ENCODE peak calls at places on chromosome 4, in nine cellular contexts. O, Z, C, W, V, P, R, D and M are unnamed samples.

GRCh38 chr4:48490012-48490679 is at the start of gene ZAR1:
- DNase-seq in O (no peak), Z (no peak), C (no peak), W (no peak), V (no peak), P (peak; percentile 45), R (no peak), D (no peak), M (no peak)

GRCh38 chr4:7327341-7327885 is 107.3 kb downstream of the PSAPL1 start:
- DNase-seq in O (no peak), Z (no peak), C (no peak), W (peak; percentile 19), V (no peak), P (no peak), R (no peak), D (no peak), M (peak; percentile 48)

GRCh38 chr4:84529169-84529751 is 30.2 kb upstream of the NKX6-1 start:
- DNase-seq in O (peak; percentile 11), Z (no peak), C (no peak), W (peak; percentile 32), V (no peak), P (no peak), R (no peak), D (no peak), M (no peak)

GRCh38 chr4:27048350-27049100 is 187.9 kb downstream of the STIM2 start:
- DNase-seq in O (peak; percentile 27), Z (peak; percentile 2), C (no peak), W (peak; percentile 53), V (no peak), P (peak; percentile 11), R (no peak), D (no peak), M (no peak)

GRCh38 chr4:41602113-41602512 is 64.2 kb downstream of the LIMCH1 start:
- DNase-seq in O (no peak), Z (no peak), C (no peak), W (no peak), V (no peak), P (no peak), R (no peak), D (no peak), M (no peak)

GRCh38 chr4:26866781-26867180 is 6.1 kb downstream of the STIM2 start:
- DNase-seq in O (no peak), Z (no peak), C (no peak), W (no peak), V (no peak), P (no peak), R (no peak), D (no peak), M (no peak)

GRCh38 chr4:100240008-100240407 is 49.7 kb upstream of the DDIT4L start:
- DNase-seq in O (no peak), Z (no peak), C (no peak), W (peak; percentile 63), V (no peak), P (no peak), R (no peak), D (no peak), M (no peak)

GRCh38 chr4:179116581-179116980 is 1674.3 kb upstream of the AGA start:
- DNase-seq in O (no peak), Z (no peak), C (no peak), W (no peak), V (no peak), P (no peak), R (no peak), D (no peak), M (no peak)

GRCh38 chr4:46999584-46999983 is 6.2 kb upstream of the GABRA4 start:
- DNase-seq in O (peak; percentile 80), Z (no peak), C (no peak), W (no peak), V (no peak), P (no peak), R (no peak), D (no peak), M (no peak)

GRCh38 chr4:187480146-187481145 is 515.1 kb upstream of the ZFP42 start:
- DNase-seq in O (peak; percentile 47), Z (no peak), C (no peak), W (no peak), V (no peak), P (no peak), R (no peak), D (no peak), M (no peak)

GRCh38 chr4:183337833-183338232 is 15.6 kb upstream of the CLDN24 start:
- DNase-seq in O (no peak), Z (peak; percentile 80), C (no peak), W (peak; percentile 72), V (no peak), P (no peak), R (no peak), D (no peak), M (no peak)

GRCh38 chr4:41169256-41169655 is 45.1 kb downstream of the APBB2 start:
- DNase-seq in O (no peak), Z (no peak), C (no peak), W (no peak), V (no peak), P (no peak), R (no peak), D (no peak), M (no peak)

GRCh38 chr4:188778880-188779279 is 639.6 kb downstream of the TRIML1 start:
- DNase-seq in O (peak; percentile 69), Z (no peak), C (no peak), W (no peak), V (no peak), P (no peak), R (no peak), D (no peak), M (no peak)

GRCh38 chr4:19947349-19947748 is 304.4 kb upstream of the SLIT2 start:
- DNase-seq in O (peak; percentile 74), Z (no peak), C (no peak), W (no peak), V (no peak), P (no peak), R (no peak), D (no peak), M (no peak)

GRCh38 chr4:55424791-55425190 is 29.0 kb downstream of the TMEM165 start:
- DNase-seq in O (no peak), Z (no peak), C (no peak), W (no peak), V (no peak), P (no peak), R (no peak), D (no peak), M (no peak)

DNA sequence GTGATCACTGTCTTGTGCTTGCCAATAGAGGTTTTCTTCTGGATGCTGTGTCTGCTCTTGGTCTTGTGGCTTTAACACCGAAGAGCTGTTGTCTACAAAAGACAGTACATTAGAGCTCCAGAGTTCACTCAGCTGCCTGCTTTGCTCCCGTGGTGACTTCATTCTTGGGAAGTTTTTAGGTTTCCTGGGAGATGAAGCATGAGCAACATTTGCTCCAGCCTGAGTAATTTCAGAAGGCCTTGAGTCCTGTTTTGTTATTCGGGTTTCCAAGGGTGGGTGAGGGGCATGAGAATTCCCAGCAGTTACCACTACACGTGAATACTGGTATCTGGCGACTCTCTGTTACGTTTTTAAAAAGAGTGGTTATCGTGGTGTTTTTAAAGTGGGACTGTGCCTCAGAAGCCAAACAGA is 189.2 kb downstream of the SHROOM3 start:
- DNase-seq in O (peak; percentile 94), Z (no peak), C (no peak), W (no peak), V (peak; percentile 71), P (no peak), R (no peak), D (no peak), M (peak; percentile 36)
- TF ChIP-seq POLR2A in O (no peak), Z (no peak), C (no peak), W (no peak), V (no peak), P (no peak), R (no peak), D (no peak), M (no peak)

DNA sequence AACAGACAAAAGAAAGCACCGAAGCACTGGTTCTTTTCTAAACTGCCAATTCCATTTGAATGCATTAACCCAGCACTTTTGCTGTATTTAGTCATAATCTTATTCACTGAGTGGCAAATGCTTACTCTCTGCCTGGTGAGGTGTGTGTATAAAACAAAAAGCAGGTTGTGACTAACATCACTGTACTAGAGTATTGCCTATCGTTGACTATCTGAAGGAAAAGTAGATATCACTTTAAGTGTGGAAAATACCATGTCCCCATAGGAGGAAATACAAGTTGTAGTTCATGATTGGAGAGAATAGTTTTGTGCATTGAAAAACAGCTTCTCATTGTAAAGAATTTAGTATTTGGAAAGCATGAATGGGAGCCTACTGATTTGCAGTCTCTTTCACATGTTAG is 2.7 kb downstream of the PDLIM5 start:
- DNase-seq in O (peak; percentile 15), Z (no peak), C (no peak), W (no peak), V (no peak), P (no peak), R (no peak), D (no peak), M (no peak)
- TF ChIP-seq POLR2A in O (no peak), Z (no peak), C (no peak), W (no peak), V (no peak), P (no peak), R (no peak), D (no peak), M (no peak)

DNA sequence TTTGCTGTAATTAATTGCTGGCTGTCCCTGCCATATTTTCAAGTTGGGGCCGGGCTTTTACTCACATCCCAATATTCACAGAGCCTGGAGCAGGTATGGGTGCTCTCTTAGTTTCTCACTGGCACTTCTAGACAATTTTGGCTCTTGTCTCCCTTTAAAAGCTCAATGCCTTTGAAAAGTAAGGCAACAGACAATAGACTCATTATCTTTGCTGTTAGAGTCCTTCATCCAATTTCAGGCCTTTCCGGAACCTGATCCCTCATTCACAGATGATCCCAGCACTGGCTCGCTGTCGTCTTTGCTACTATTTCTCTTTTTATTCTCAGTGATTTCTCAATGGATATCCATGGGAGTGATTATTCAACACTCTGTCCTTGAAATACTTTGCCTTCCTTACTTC is 6.7 kb downstream of the ARSJ start:
- DNase-seq in O (no peak), Z (no peak), C (no peak), W (no peak), V (no peak), P (no peak), R (no peak), D (no peak), M (no peak)
- TF ChIP-seq POLR2A in O (no peak), Z (no peak), C (no peak), W (no peak), V (no peak), P (no peak), R (no peak), D (no peak), M (no peak)

DNA sequence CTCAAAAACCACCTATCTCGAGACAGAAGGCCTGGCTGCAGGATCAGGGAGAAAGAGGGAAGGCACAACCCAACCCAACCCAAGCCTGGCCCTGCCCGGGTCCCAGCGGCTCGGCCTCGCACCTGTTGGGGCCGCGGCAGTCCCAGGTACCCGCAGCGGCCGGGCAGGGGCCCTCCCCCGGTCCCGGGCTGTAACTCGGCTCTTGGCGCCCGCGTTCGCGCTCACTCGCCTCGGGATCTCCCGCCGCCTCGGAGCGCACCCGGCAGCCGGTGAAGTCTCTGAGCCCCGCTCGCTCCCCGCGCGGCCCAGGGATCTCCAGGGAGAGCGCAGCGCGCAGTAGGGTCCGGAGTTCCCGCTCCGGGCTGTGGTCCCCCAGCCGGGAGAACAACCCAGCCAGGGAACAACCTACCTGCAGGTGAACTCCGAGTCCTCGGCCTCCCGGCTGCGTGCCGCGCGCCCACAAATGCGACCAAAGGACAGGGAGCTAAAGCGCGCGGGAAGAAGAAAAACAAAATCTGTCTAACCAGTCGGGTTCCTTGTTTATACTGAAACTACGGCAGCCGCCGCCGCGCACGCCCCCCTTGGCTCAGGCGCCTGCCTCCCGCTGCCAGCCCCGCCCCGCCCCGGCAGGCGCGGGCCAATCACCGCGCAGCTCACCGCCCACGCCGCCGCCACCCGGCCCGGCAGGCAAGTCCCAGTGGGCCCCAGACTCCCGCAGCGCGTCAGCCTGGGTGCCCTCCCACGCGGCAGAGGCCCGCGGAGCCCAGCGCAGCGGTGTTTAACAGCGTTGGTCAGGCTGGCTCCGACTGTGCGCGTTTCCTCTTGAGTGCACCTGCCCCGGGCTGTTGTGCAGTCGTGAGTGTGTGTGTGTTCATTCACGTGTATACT is at the start of gene RASGEF1B:
- DNase-seq in O (peak; percentile 62), Z (peak; percentile 97), C (peak; percentile 93), W (peak; percentile 91), V (peak; percentile 85), P (peak; percentile 77), R (peak; percentile 79), D (peak; percentile 97), M (peak; percentile 99)
- TF ChIP-seq POLR2A in O (no peak), Z (no peak), C (peak; percentile 8), W (no peak), V (peak; percentile 65), P (no peak), R (peak; percentile 56), D (peak; percentile 83), M (peak; percentile 24)